ENCODE peak calls at places on chromosome 6, in eight cellular contexts. Y, Q, U, N, O, E, S and C are unnamed samples.

GRCh38 chr6:76230711-76231110 is 158.2 kb upstream of the IMPG1 start:
- DNase-seq in Y (no peak), Q (peak; percentile 44), U (peak; percentile 28), N (no peak), O (no peak), E (no peak), S (no peak), C (peak; percentile 1)

GRCh38 chr6:152309648-152310047 is 327.5 kb downstream of the SYNE1 start:
- DNase-seq in Y (no peak), Q (peak; percentile 42), U (no peak), N (no peak), O (no peak), E (no peak), S (no peak), C (no peak)

GRCh38 chr6:137191670-137192069 is 18.2 kb upstream of the IL22RA2 start:
- DNase-seq in Y (no peak), Q (no peak), U (no peak), N (no peak), O (peak; percentile 54), E (no peak), S (no peak), C (no peak)

GRCh38 chr6:74936886-74937285 is 269.0 kb downstream of the COL12A1 start:
- DNase-seq in Y (no peak), Q (peak; percentile 22), U (no peak), N (peak; percentile 12), O (no peak), E (no peak), S (no peak), C (no peak)

GRCh38 chr6:77450924-77451323 is 12.4 kb downstream of the HTR1B start:
- DNase-seq in Y (no peak), Q (no peak), U (no peak), N (no peak), O (peak; percentile 72), E (no peak), S (no peak), C (no peak)

GRCh38 chr6:160972111-160972510 is 19.5 kb upstream of the MAP3K4 start:
- DNase-seq in Y (no peak), Q (peak; percentile 93), U (no peak), N (peak; percentile 92), O (peak; percentile 84), E (peak; percentile 52), S (no peak), C (no peak)

GRCh38 chr6:129033173-129033572 is 150.2 kb downstream of the LAMA2 start:
- DNase-seq in Y (no peak), Q (no peak), U (no peak), N (no peak), O (no peak), E (no peak), S (no peak), C (no peak)

GRCh38 chr6:16635810-16636602 is 125.3 kb downstream of the ATXN1 start:
- DNase-seq in Y (no peak), Q (peak; percentile 38), U (no peak), N (no peak), O (peak; percentile 55), E (peak; percentile 93), S (no peak), C (no peak)

GRCh38 chr6:114989279-114989964 is 646.6 kb upstream of the HS3ST5 start:
- DNase-seq in Y (no peak), Q (no peak), U (no peak), N (no peak), O (no peak), E (no peak), S (no peak), C (no peak)

GRCh38 chr6:139538366-139538765 is 163.9 kb upstream of the CITED2 start:
- DNase-seq in Y (no peak), Q (peak; percentile 72), U (no peak), N (no peak), O (no peak), E (no peak), S (no peak), C (no peak)

GRCh38 chr6:1335367-1336037 is 23.6 kb downstream of the FOXQ1 start:
- DNase-seq in Y (no peak), Q (peak; percentile 97), U (peak; percentile 93), N (peak; percentile 21), O (peak; percentile 88), E (peak; percentile 96), S (no peak), C (no peak)

GRCh38 chr6:159038914-159039884 is 5.6 kb downstream of the TAGAP start:
- DNase-seq in Y (no peak), Q (peak; percentile 95), U (no peak), N (peak; percentile 19), O (peak; percentile 5), E (no peak), S (no peak), C (peak; percentile 35)

GRCh38 chr6:36506617-36507016 is 40.7 kb downstream of the STK38 start:
- DNase-seq in Y (no peak), Q (no peak), U (no peak), N (no peak), O (no peak), E (no peak), S (no peak), C (no peak)

GRCh38 chr6:79570129-79570801 is 33.0 kb upstream of the LCA5 start:
- DNase-seq in Y (no peak), Q (peak; percentile 80), U (peak; percentile 68), N (no peak), O (peak; percentile 33), E (peak; percentile 50), S (no peak), C (no peak)

GRCh38 chr6:18139935-18140621 is 14.8 kb downstream of the TPMT start:
- DNase-seq in Y (no peak), Q (no peak), U (no peak), N (no peak), O (no peak), E (no peak), S (no peak), C (no peak)

GRCh38 chr6:18142591-18142861 is 12.4 kb downstream of the TPMT start:
- DNase-seq in Y (no peak), Q (no peak), U (no peak), N (no peak), O (no peak), E (no peak), S (no peak), C (no peak)

GRCh38 chr6:18141805-18142590 is 12.9 kb downstream of the TPMT start:
- DNase-seq in Y (no peak), Q (no peak), U (no peak), N (no peak), O (no peak), E (no peak), S (no peak), C (no peak)

GRCh38 chr6:18136260-18136659 is 13.8 kb upstream of the NHLRC1 start:
- DNase-seq in Y (no peak), Q (no peak), U (no peak), N (no peak), O (no peak), E (no peak), S (no peak), C (no peak)

DNA sequence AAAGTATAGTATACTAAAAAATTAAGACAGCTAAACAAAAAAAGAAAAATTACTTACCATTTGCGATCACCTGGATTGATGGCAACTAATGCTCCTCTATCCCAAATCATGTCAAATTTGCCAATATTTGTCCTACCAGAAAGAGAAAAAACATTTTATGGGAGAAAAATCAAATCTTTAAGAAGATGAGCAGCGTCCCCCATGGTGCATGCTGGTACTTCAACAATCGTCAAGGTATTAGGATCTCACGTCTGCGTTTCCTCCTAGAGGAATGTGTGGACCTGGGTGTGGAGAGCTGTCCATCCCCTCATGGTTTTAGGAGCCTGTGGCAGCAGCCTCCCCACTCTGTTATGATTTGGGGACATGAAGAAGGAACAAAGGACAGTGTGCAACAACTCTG is 16.0 kb downstream of the TPMT start:
- DNase-seq in Y (no peak), Q (no peak), U (no peak), N (no peak), O (no peak), E (no peak), S (no peak), C (no peak)
- TF ChIP-seq CTCF in Y (no peak), Q (no peak), U (no peak), N (no peak), O (no peak), E (no peak), S (no peak), C (no peak)

DNA sequence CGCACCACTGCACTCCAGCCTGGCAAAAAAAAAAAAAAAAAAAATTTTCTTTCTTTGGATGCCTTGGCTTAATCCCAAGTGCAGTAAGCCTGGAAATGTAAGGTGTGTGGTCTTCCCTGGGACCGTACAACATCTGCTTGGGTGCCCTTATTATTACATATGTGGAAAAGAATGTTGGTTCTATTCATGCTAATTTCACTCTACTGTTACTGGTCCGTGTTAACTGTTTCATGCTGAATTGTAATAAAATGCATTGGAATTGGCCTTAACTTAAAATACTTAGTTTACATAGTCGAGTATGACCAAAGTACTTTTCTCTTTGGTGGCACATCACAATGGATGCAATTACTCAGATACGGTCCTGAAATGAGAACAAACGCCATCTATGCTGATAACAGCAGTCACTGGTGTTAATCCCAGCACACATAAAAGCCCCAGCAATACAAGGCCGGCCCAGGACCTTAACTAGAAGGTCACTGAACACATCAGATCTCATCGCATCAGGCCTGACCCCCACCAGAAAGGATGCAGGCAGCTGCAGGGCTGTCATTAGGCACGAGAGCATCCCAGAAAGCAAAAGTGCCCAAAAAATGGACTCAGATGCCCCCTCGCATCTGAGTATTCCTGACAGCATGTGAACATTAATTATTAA is 1.2 kb downstream of the SERPINB6 start:
- DNase-seq in Y (no peak), Q (no peak), U (no peak), N (no peak), O (peak; percentile 25), E (no peak), S (no peak), C (no peak)
- H3K4me3 ChIP-seq in Y (peak overlapping the region; percentile 68), Q (no peak overlapping the region), U (no peak overlapping the region), N (peak overlapping the region; percentile 65), O (peak overlapping the region; percentile 60), E (peak overlapping the region; percentile 66), S (peak overlapping the region; percentile 78), C (peak overlapping the region; percentile 61)

DNA sequence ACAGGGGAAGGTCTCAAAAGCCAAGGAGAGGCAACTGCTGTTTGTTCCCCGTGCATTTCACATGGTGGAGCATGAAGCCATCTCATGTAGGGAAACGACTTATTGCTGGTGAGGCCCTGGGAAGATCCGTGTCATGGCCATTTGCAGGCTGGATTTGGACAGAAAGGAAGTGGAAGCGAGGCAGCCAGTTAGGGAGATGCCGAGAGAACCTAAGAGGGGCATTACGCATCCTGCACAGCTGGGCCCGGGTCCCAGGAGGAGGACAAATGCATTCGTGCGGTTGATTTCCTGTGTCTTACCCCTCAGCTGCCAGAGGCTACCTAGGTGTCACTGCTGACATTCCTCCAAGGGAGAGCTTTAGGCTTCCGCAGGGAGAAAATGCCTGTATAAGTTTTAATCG is 316.2 kb upstream of the CDYL start:
- DNase-seq in Y (no peak), Q (no peak), U (no peak), N (no peak), O (no peak), E (no peak), S (no peak), C (no peak)
- TF ChIP-seq CTCF in Y (no peak), Q (no peak), U (no peak), N (no peak), O (no peak), E (no peak), S (no peak), C (no peak)

DNA sequence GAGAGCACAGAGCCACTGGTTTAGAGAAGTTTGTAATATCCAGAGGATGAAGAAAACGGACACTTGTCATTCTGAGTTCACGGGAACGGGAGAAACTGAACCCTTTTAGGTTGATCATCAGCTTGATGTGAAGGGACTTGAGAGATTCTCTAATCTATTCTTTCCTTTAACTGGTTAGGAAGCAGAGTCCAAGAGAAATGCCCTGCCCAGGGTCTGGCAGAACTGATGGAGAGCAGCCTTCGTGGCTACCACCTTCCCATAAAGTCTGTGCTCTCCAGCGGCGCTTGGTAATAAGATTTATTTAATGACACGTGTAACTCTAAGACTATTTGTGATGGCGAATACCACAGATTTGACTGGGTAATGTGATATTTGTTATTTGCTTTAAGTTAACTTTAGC is 36.0 kb downstream of the E2F3 start:
- DNase-seq in Y (no peak), Q (no peak), U (no peak), N (no peak), O (no peak), E (no peak), S (no peak), C (no peak)
- H3K4me3 ChIP-seq in Y (no peak overlapping the region), Q (no peak overlapping the region), U (no peak overlapping the region), N (no peak overlapping the region), O (no peak overlapping the region), E (no peak overlapping the region), S (no peak overlapping the region), C (no peak overlapping the region)